ENCODE peak calls at places on chromosomes 6 and 20, in six cellular contexts. Z is HepG2, R is H1, E is GM12878, K is K562, V is GM12892. L is an unnamed sample.

GRCh38 chr6:133512410-133513016 is 271.4 kb downstream of the EYA4 start:
- DNase-seq in Z (peak), R (no peak), E (no peak), K (peak), V (no peak), L (no peak)

GRCh38 chr6:113693866-113694265 is 163.3 kb upstream of the MARCKS start:
- DNase-seq in Z (no peak), R (no peak), E (no peak), K (no peak), V (no peak), L (no peak)

GRCh38 chr20:64103871-64104666 is 3.3 kb downstream of the NPBWR2 start:
- DNase-seq in Z (no peak), R (no peak), E (no peak), K (no peak), V (no peak), L (no peak)

GRCh38 chr6:112683926-112684325 is 336.8 kb downstream of the RFPL4B start:
- DNase-seq in Z (no peak), R (no peak), E (no peak), K (no peak), V (no peak), L (no peak)

GRCh38 chr6:30988209-30988825 is 4.8 kb downstream of the MUC21 start:
- DNase-seq in Z (no peak), R (no peak), E (no peak), K (peak), V (no peak), L (no peak)

GRCh38 chr20:20364016-20364746 is 3.7 kb upstream of the INSM1 start:
- DNase-seq in Z (no peak), R (no peak), E (no peak), K (no peak), V (no peak), L (no peak)

GRCh38 chr6:157579467-157580031 is 198.6 kb downstream of the ZDHHC14 start:
- DNase-seq in Z (no peak), R (no peak), E (no peak), K (no peak), V (no peak), L (no peak)

GRCh38 chr6:28522594-28523557 is 2.8 kb upstream of the GPX5 start:
- DNase-seq in Z (no peak), R (no peak), E (no peak), K (peak), V (no peak), L (no peak)

GRCh38 chr20:14005996-14006395 is 10.7 kb downstream of the MACROD2 start:
- DNase-seq in Z (no peak), R (no peak), E (no peak), K (no peak), V (no peak), L (no peak)

GRCh38 chr6:143700684-143701342 is 23.0 kb downstream of the PHACTR2 start:
- DNase-seq in Z (no peak), R (no peak), E (no peak), K (no peak), V (no peak), L (no peak)

GRCh38 chr20:63048516-63049190 is 41.9 kb upstream of the BHLHE23 start:
- DNase-seq in Z (no peak), R (no peak), E (no peak), K (no peak), V (no peak), L (no peak)

GRCh38 chr20:19976595-19977372 is 40.4 kb upstream of the NAA20 start:
- DNase-seq in Z (peak), R (peak), E (no peak), K (no peak), V (no peak), L (no peak)

GRCh38 chr6:14596410-14596809 is 478.8 kb downstream of the CD83 start:
- DNase-seq in Z (no peak), R (no peak), E (no peak), K (peak), V (no peak), L (no peak)

GRCh38 chr6:159966981-159967380 is 1.9 kb upstream of the IGF2R start:
- DNase-seq in Z (no peak), R (no peak), E (no peak), K (no peak), V (no peak), L (no peak)

GRCh38 chr6:5634525-5634924 is 372.2 kb downstream of the NRN1 start:
- DNase-seq in Z (no peak), R (no peak), E (no peak), K (no peak), V (no peak), L (no peak)

GRCh38 chr6:130233332-130233731 is 10.6 kb upstream of the SAMD3 start:
- DNase-seq in Z (no peak), R (no peak), E (no peak), K (no peak), V (no peak), L (no peak)

GRCh38 chr6:42471116-42471515 is 19.4 kb upstream of the TRERF1 start:
- DNase-seq in Z (no peak), R (no peak), E (no peak), K (no peak), V (no peak), L (no peak)

GRCh38 chr6:111837641-111838500 is 35.4 kb downstream of the FYN start:
- DNase-seq in Z (no peak), R (no peak), E (peak), K (no peak), V (no peak), L (no peak)

GRCh38 chr20:52003976-52004375 is 187.6 kb downstream of the ZFP64 start:
- DNase-seq in Z (no peak), R (no peak), E (no peak), K (no peak), V (no peak), L (no peak)

GRCh38 chr20:60000271-60001026 is 42.2 kb downstream of the CDH26 start:
- DNase-seq in Z (no peak), R (no peak), E (no peak), K (no peak), V (no peak), L (no peak)

GRCh38 chr20:60003776-60004175 is 45.6 kb downstream of the CDH26 start:
- DNase-seq in Z (no peak), R (no peak), E (no peak), K (no peak), V (no peak), L (no peak)

GRCh38 chr20:59997886-59998285 is 39.7 kb downstream of the CDH26 start:
- DNase-seq in Z (no peak), R (no peak), E (no peak), K (no peak), V (no peak), L (no peak)

GRCh38 chr20:59999502-59999901 is 41.3 kb downstream of the CDH26 start:
- DNase-seq in Z (no peak), R (no peak), E (no peak), K (no peak), V (no peak), L (no peak)

GRCh38 chr20:60001027-60001567 is 42.9 kb downstream of the CDH26 start:
- DNase-seq in Z (no peak), R (no peak), E (no peak), K (no peak), V (no peak), L (no peak)
- TF ChIP-seq TAF1 in Z (no peak), R (no peak), E (no peak), K (no peak), V (no peak), L (no peak)

GRCh38 chr6:17280552-17281090 is 540 bp upstream of the RBM24 start:
- DNase-seq in Z (no peak), R (no peak), E (no peak), K (no peak), V (no peak), L (peak)

GRCh38 chr6:17278289-17279061 is 2.7 kb upstream of the RBM24 start:
- DNase-seq in Z (peak), R (no peak), E (no peak), K (no peak), V (no peak), L (no peak)

GRCh38 chr6:17281497-17282481 is 628 bp downstream of the RBM24 start:
- DNase-seq in Z (no peak), R (no peak), E (no peak), K (no peak), V (no peak), L (peak)

GRCh38 chr6:17281100-17281496 is at the start of gene RBM24:
- DNase-seq in Z (peak), R (no peak), E (no peak), K (no peak), V (no peak), L (peak)

DNA sequence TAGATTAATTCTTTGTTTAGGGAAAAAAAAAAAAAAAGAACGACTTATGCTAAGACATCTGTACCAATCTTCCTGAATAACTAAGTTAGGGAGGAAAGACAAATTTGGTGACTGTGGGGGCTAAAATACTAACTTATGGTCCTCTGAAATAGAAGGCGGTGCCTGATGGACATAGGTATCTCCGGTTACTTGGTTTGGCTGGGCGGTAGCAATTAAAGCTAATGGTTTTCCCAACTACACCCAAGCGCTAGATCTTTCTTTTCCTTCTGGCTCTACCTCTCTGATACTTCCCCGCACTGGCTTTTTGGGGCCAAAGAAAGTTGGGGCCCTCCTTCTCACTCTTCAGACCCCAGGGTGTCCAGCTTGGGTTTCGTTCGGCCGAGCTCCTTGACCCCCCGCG is 1.0 kb upstream of the RBM24 start:
- DNase-seq in Z (no peak), R (no peak), E (no peak), K (no peak), V (no peak), L (no peak)
- TF ChIP-seq POLR2A in Z (no peak), R (no peak), E (no peak), K (no peak), V (no peak), L (no peak)

GRCh38 chr6:166618866-166619761 is 7.9 kb downstream of the RPS6KA2 start:
- DNase-seq in Z (no peak), R (no peak), E (no peak), K (no peak), V (no peak), L (no peak)
- TF ChIP-seq TAF1 in Z (no peak), R (no peak), E (no peak), K (no peak), V (no peak), L (no peak)

GRCh38 chr6:32979720-32980487 is 11.5 kb downstream of the BRD2 start:
- DNase-seq in Z (no peak), R (no peak), E (no peak), K (no peak), V (no peak), L (no peak)
- TF ChIP-seq POLR2A in Z (peak), R (peak), E (no peak), K (peak), V (no peak), L (peak)

GRCh38 chr6:33850294-33850693 is 46.5 kb upstream of the MLN start:
- DNase-seq in Z (no peak), R (no peak), E (no peak), K (no peak), V (no peak), L (no peak)

GRCh38 chr6:33849500-33850075 is 45.8 kb upstream of the MLN start:
- DNase-seq in Z (no peak), R (no peak), E (no peak), K (no peak), V (no peak), L (no peak)

GRCh38 chr6:33847078-33847477 is 43.3 kb upstream of the MLN start:
- DNase-seq in Z (no peak), R (no peak), E (no peak), K (no peak), V (no peak), L (no peak)

GRCh38 chr6:33847867-33848266 is 44.1 kb upstream of the MLN start:
- DNase-seq in Z (no peak), R (no peak), E (no peak), K (no peak), V (no peak), L (no peak)

GRCh38 chr6:33848498-33848897 is 44.7 kb upstream of the MLN start:
- DNase-seq in Z (no peak), R (no peak), E (no peak), K (no peak), V (no peak), L (no peak)
- TF ChIP-seq TAF1 in Z (no peak), R (no peak), E (no peak), K (no peak), V (no peak), L (no peak)

GRCh38 chr6:106519460-106520394 is 109.6 kb downstream of the RTN4IP1 start:
- DNase-seq in Z (no peak), R (no peak), E (peak), K (peak), V (no peak), L (no peak)
- TF ChIP-seq POLR2A in Z (no peak), R (no peak), E (peak), K (no peak), V (peak), L (no peak)

DNA sequence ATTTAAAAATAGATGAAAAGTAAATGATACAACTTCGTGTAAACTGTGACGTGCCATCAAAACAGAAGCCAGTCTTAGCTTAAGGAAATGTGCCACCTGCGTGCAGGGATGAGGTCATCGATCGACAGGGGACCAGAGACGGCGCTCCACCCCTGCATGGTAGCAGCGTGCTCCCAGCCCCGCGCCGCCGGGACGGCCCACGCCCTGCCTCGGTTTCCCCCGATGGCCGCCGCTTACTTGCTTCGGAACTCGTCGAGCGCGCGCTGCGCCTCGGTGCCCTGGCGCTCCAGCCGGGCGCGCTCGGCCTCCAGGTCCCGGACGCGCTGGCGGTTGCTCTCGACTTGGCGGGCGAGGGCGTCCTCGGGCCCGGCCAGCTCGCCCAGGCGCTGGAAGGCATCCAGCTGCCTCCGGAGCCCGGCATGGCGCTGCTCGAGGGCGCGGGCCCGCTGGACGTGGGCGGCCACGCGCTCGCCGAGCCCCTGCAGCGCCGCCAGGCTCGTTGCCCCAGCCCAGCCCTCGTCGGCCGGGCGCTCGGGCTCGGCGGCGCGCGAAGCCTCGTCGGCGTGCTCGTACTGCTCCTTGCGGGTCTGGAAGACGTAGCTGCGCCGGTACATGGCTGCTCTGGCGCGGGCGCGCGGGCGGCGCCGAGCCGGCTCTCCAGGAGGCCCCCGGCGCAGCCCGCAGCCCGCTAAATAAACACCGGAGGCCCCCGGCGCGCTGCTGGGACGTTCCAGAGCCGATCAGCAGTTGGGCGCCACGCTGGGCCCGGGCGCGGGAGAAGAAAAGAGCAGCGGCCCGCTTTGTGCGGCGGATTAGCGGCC is at the start of gene BFSP1:
- DNase-seq in Z (peak), R (peak), E (no peak), K (no peak), V (peak), L (peak)
- TF ChIP-seq TAF1 in Z (peak), R (peak), E (no peak), K (no peak), V (no peak), L (no peak)

GRCh38 chr6:147202516-147203310 is 1.5 kb upstream of the STXBP5 start:
- DNase-seq in Z (peak), R (peak), E (peak), K (peak), V (peak), L (peak)

GRCh38 chr6:147201885-147202515 is 2.2 kb upstream of the STXBP5 start:
- DNase-seq in Z (peak), R (no peak), E (no peak), K (peak), V (no peak), L (no peak)

GRCh38 chr6:147204843-147205311 is 660 bp downstream of the STXBP5 start:
- DNase-seq in Z (no peak), R (no peak), E (no peak), K (no peak), V (no peak), L (no peak)

GRCh38 chr6:147204060-147204785 is at the start of gene STXBP5:
- DNase-seq in Z (peak), R (no peak), E (no peak), K (peak), V (no peak), L (peak)

DNA sequence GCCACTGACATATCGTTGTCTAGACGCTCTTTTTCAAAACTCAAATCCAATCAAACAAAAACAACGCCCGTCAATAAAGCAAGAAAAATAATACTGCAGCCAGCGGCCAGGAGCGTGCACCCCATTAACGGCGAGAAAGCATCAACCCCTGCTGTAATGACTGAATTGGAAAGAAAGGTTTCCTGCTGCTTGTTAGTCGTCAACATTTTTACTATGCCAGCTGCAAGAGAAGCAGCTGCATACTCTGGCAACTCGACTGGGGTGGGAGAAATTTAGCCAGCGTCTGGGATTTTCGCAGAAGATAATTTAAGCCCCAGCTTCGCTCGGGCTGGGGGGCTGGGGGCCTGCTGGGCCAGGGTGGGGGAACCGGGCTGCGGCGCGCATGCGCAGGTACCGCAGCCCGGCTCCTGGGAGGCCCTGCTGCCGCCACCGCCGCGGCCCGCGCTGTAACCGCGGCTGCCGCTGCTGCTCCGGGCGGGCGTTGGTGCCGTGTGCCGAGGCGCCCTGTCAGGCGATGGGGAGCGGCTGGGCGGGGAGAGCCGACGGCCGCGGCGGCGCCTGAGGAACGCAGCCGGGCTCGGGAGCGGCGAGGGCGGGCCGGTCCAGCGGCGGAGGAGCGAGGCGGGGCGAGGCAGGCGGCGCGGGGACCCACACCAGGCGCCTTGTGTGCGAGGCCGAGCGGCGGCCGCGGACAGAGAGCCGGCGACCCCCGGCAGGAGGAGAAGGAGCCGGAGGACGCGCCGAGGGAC is 732 bp upstream of the STXBP5 start:
- DNase-seq in Z (peak), R (no peak), E (peak), K (peak), V (peak), L (peak)
- TF ChIP-seq POLR2A in Z (peak), R (no peak), E (peak), K (no peak), V (peak), L (no peak)

DNA sequence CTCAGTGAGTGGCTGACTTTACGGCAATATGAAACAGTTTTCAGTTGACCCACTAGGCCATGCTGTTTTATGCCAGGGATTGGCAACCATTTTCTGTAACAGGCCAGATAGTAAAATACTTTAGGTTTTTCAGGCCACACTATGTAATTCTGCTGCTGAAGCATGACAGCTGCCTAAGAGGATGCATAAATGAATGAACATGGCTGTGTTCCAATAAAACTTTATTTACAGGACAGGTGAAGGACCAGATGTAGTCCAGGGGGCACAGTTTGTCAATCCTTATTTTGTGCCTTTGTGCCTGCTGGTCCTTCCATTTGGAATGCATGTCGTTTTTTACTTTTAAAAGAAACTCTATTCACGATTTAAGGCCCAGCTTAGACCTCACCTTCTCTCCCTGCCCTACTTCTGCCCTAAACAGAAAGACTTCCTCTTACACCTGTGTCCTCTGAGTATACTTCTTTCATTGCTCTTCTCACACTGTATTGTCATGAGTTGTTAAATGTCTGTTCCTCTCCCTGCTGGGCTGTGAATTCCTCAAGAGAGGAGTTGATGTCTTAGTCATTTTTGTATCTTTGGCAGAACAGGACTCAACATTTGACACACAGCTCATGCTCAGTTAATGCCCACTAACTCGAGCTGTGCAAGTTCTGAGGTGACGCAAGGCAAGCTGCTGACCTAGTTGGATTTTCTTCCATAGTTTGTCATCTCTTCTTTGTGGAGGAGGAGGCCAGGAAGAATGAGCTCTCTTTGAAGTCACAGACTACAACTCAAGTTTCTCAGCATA is 90.1 kb upstream of the MAP7 start:
- DNase-seq in Z (no peak), R (no peak), E (no peak), K (no peak), V (no peak), L (no peak)
- TF ChIP-seq TAF1 in Z (no peak), R (no peak), E (no peak), K (no peak), V (no peak), L (no peak)

L was measured in GM12891.